ENCODE peak calls at places on chromosomes 3 and 15, in seven cellular contexts. V, R, O, G, W, I and U are unnamed samples.

GRCh38 chr3:110562621-110563020 is 509.0 kb upstream of the NECTIN3 start:
- DNase-seq in V (peak; percentile 18), R (no peak), O (peak; percentile 29), G (no peak), W (no peak), I (no peak), U (no peak)

GRCh38 chr15:101439285-101439919 is 50.1 kb downstream of the PCSK6 start:
- DNase-seq in V (no peak), R (no peak), O (no peak), G (no peak), W (no peak), I (no peak), U (no peak)

GRCh38 chr3:126968995-126969385 is 13.9 kb upstream of the PLXNA1 start:
- DNase-seq in V (no peak), R (no peak), O (no peak), G (no peak), W (no peak), I (no peak), U (no peak)

GRCh38 chr15:69412274-69412673 is 1.9 kb upstream of the KIF23 start:
- DNase-seq in V (no peak), R (no peak), O (no peak), G (no peak), W (no peak), I (no peak), U (no peak)

GRCh38 chr15:67188551-67189218 is 65.8 kb downstream of the AAGAB start:
- DNase-seq in V (no peak), R (no peak), O (no peak), G (no peak), W (no peak), I (no peak), U (no peak)

GRCh38 chr15:63054281-63054683 is 11.7 kb downstream of the TPM1 start:
- DNase-seq in V (no peak), R (no peak), O (no peak), G (no peak), W (no peak), I (no peak), U (no peak)

GRCh38 chr15:49415638-49416037 is 7.4 kb upstream of the FGF7 start:
- DNase-seq in V (peak; percentile 39), R (no peak), O (peak; percentile 76), G (no peak), W (no peak), I (no peak), U (no peak)

GRCh38 chr3:171390531-171390930 is 69.7 kb downstream of the TNIK start:
- DNase-seq in V (no peak), R (no peak), O (no peak), G (no peak), W (no peak), I (no peak), U (no peak)

GRCh38 chr3:56806407-56806806 is 4.7 kb upstream of the ARHGEF3 start:
- DNase-seq in V (peak; percentile 82), R (no peak), O (no peak), G (no peak), W (no peak), I (no peak), U (no peak)

GRCh38 chr3:152257246-152258074 is 11.3 kb upstream of the MBNL1 start:
- DNase-seq in V (no peak), R (no peak), O (no peak), G (no peak), W (no peak), I (no peak), U (peak; percentile 56)

GRCh38 chr15:36370735-36371115 is 208.7 kb upstream of the CDIN1 start:
- DNase-seq in V (no peak), R (no peak), O (peak; percentile 9), G (no peak), W (no peak), I (no peak), U (no peak)

GRCh38 chr3:18902081-18902793 is 246.1 kb upstream of the KCNH8 start:
- DNase-seq in V (peak; percentile 16), R (no peak), O (no peak), G (no peak), W (no peak), I (no peak), U (no peak)

GRCh38 chr3:108914774-108915641 is 38.7 kb downstream of the GUCA1C start:
- DNase-seq in V (peak; percentile 38), R (peak; percentile 46), O (peak; percentile 78), G (peak; percentile 53), W (peak; percentile 55), I (peak; percentile 54), U (peak; percentile 55)

GRCh38 chr3:124730920-124731297 is 657 bp downstream of the UMPS start:
- DNase-seq in V (no peak), R (no peak), O (no peak), G (peak; percentile 26), W (no peak), I (no peak), U (no peak)

GRCh38 chr3:124759666-124760401 is 29.6 kb downstream of the UMPS start:
- DNase-seq in V (no peak), R (no peak), O (no peak), G (no peak), W (no peak), I (no peak), U (no peak)

GRCh38 chr3:12303998-12304397 is 15.1 kb downstream of the PPARG start:
- DNase-seq in V (no peak), R (no peak), O (no peak), G (no peak), W (no peak), I (no peak), U (no peak)

GRCh38 chr3:62169871-62170660 is 203.3 kb downstream of the FEZF2 start:
- DNase-seq in V (peak; percentile 95), R (no peak), O (no peak), G (no peak), W (no peak), I (no peak), U (no peak)

GRCh38 chr15:100686021-100686724 is 83.8 kb downstream of the ASB7 start:
- DNase-seq in V (no peak), R (no peak), O (no peak), G (no peak), W (no peak), I (no peak), U (no peak)

GRCh38 chr3:63450023-63450422 is 171.9 kb downstream of the SYNPR start:
- DNase-seq in V (no peak), R (no peak), O (no peak), G (no peak), W (no peak), I (no peak), U (no peak)

GRCh38 chr3:135805752-135806151 is 159.8 kb upstream of the PPP2R3A start:
- DNase-seq in V (no peak), R (no peak), O (no peak), G (no peak), W (no peak), I (no peak), U (no peak)

GRCh38 chr3:51530485-51530884 is 8.0 kb upstream of the RAD54L2 start:
- DNase-seq in V (no peak), R (no peak), O (no peak), G (no peak), W (no peak), I (no peak), U (no peak)

GRCh38 chr15:72604794-72605193 is 49.7 kb upstream of the GOLGA6B start:
- DNase-seq in V (no peak), R (no peak), O (no peak), G (no peak), W (no peak), I (no peak), U (no peak)

GRCh38 chr3:195739561-195740111 is 18.9 kb downstream of the MUC20 start:
- DNase-seq in V (no peak), R (no peak), O (no peak), G (no peak), W (no peak), I (no peak), U (no peak)

GRCh38 chr3:124486324-124486723 is 243.9 kb upstream of the UMPS start:
- DNase-seq in V (no peak), R (no peak), O (no peak), G (no peak), W (no peak), I (no peak), U (no peak)

GRCh38 chr3:50441818-50442217 is 61.6 kb downstream of the CACNA2D2 start:
- DNase-seq in V (no peak), R (no peak), O (no peak), G (no peak), W (no peak), I (no peak), U (no peak)

GRCh38 chr3:38306941-38307340 is 24.8 kb downstream of the SLC22A14 start:
- DNase-seq in V (no peak), R (no peak), O (no peak), G (no peak), W (no peak), I (no peak), U (no peak)

GRCh38 chr3:169522595-169523529 is 140.7 kb downstream of the MECOM start:
- DNase-seq in V (no peak), R (no peak), O (no peak), G (no peak), W (no peak), I (no peak), U (no peak)

GRCh38 chr3:46845860-46846623 is 17.2 kb downstream of the MYL3 start:
- DNase-seq in V (peak; percentile 54), R (peak; percentile 82), O (peak; percentile 56), G (peak; percentile 79), W (peak; percentile 72), I (peak; percentile 75), U (peak; percentile 83)